ENCODE peak calls at places on chromosomes 2 and 18, in ten cellular contexts. X is GM18507, G is body of pancreas, F is frontal cortex, Y is GM12865, S is stomach, D is amniotic epithelial cell, W is PC-9, C is SW480, I is NCI-H1092 treated with DMSO at 0.1 percent for 48 hours. H is an unnamed sample.

GRCh38 chr18:58305792-58306191 is 261.8 kb downstream of the NEDD4L start:
- DNase-seq in X (no peak), G (no peak), F (no peak), Y (no peak), S (no peak), D (no peak), W (no peak), C (no peak), I (no peak), H (no peak)

GRCh38 chr2:112633708-112634107 is 12.0 kb upstream of the SLC20A1 start:
- DNase-seq in X (no peak), G (no peak), F (no peak), Y (no peak), S (no peak), D (no peak), W (no peak), C (no peak), I (no peak), H (no peak)

GRCh38 chr2:26086155-26086634 is 52.3 kb downstream of the RAB10 start:
- DNase-seq in X (no peak), G (no peak), F (no peak), Y (peak), S (no peak), D (peak), W (no peak), C (peak), I (no peak), H (no peak)

GRCh38 chr2:235135990-235136561 is 184.3 kb downstream of the SH3BP4 start:
- DNase-seq in X (no peak), G (peak), F (peak), Y (peak), S (peak), D (peak), W (peak), C (peak), I (peak), H (peak)

GRCh38 chr2:90209806-90210205 is 1518.3 kb downstream of the RPIA start:
- DNase-seq in X (no peak), G (no peak), F (no peak), Y (no peak), S (no peak), D (no peak), W (no peak), C (no peak), I (no peak), H (no peak)

GRCh38 chr2:215365184-215365658 is 53.4 kb downstream of the ATIC start:
- DNase-seq in X (no peak), G (no peak), F (no peak), Y (no peak), S (no peak), D (no peak), W (no peak), C (no peak), I (no peak), H (no peak)

GRCh38 chr2:102110596-102111334 is 31.8 kb upstream of the IL1R1 start:
- DNase-seq in X (no peak), G (no peak), F (no peak), Y (peak), S (no peak), D (peak), W (no peak), C (no peak), I (no peak), H (no peak)

GRCh38 chr2:113201496-113202304 is 27.9 kb downstream of the PSD4 start:
- DNase-seq in X (no peak), G (no peak), F (no peak), Y (no peak), S (no peak), D (no peak), W (no peak), C (peak), I (no peak), H (no peak)

GRCh38 chr2:231877533-231878456 is 48.4 kb downstream of the NPPC start:
- DNase-seq in X (no peak), G (peak), F (no peak), Y (no peak), S (no peak), D (no peak), W (peak), C (no peak), I (no peak), H (no peak)

GRCh38 chr2:11379558-11379957 is 35.1 kb upstream of the ROCK2 start:
- DNase-seq in X (no peak), G (no peak), F (no peak), Y (no peak), S (no peak), D (peak), W (no peak), C (no peak), I (no peak), H (no peak)

GRCh38 chr2:120828066-120828465 is 92.4 kb downstream of the GLI2 start:
- DNase-seq in X (no peak), G (no peak), F (no peak), Y (no peak), S (no peak), D (no peak), W (no peak), C (no peak), I (no peak), H (no peak)

GRCh38 chr2:174835797-174836255 is 71.6 kb upstream of the CHRNA1 start:
- DNase-seq in X (no peak), G (no peak), F (no peak), Y (peak), S (no peak), D (peak), W (peak), C (no peak), I (no peak), H (no peak)

GRCh38 chr2:145812163-145812554 is 1292.2 kb upstream of the ZEB2 start:
- DNase-seq in X (no peak), G (no peak), F (no peak), Y (no peak), S (no peak), D (peak), W (no peak), C (no peak), I (no peak), H (no peak)

GRCh38 chr2:20104900-20105545 is 53.6 kb upstream of the LAPTM4A start:
- DNase-seq in X (no peak), G (no peak), F (no peak), Y (no peak), S (peak), D (no peak), W (no peak), C (no peak), I (no peak), H (peak)

GRCh38 chr2:6580982-6581381 is 284.7 kb downstream of the CMPK2 start:
- DNase-seq in X (no peak), G (no peak), F (no peak), Y (peak), S (no peak), D (peak), W (no peak), C (no peak), I (no peak), H (no peak)

GRCh38 chr2:74042606-74043005 is 57.9 kb downstream of the TET3 start:
- DNase-seq in X (no peak), G (no peak), F (no peak), Y (no peak), S (no peak), D (no peak), W (no peak), C (no peak), I (no peak), H (no peak)

GRCh38 chr2:121888189-121888557 is 132.7 kb downstream of the TSN start:
- DNase-seq in X (peak), G (no peak), F (no peak), Y (peak), S (no peak), D (no peak), W (no peak), C (no peak), I (no peak), H (no peak)

GRCh38 chr2:56195563-56195962 is 11.8 kb downstream of the CCDC85A start:
- DNase-seq in X (no peak), G (no peak), F (no peak), Y (no peak), S (no peak), D (peak), W (no peak), C (no peak), I (no peak), H (no peak)

GRCh38 chr2:144261966-144262365 is 258.0 kb downstream of the ZEB2 start:
- DNase-seq in X (no peak), G (no peak), F (no peak), Y (no peak), S (no peak), D (no peak), W (no peak), C (no peak), I (no peak), H (no peak)

GRCh38 chr2:60309326-60309725 is 244.1 kb downstream of the BCL11A start:
- DNase-seq in X (no peak), G (no peak), F (no peak), Y (no peak), S (no peak), D (no peak), W (no peak), C (peak), I (no peak), H (no peak)

GRCh38 chr2:128300151-128300550 is 18.5 kb downstream of the HS6ST1 start:
- DNase-seq in X (no peak), G (no peak), F (no peak), Y (no peak), S (no peak), D (no peak), W (no peak), C (no peak), I (no peak), H (no peak)

GRCh38 chr2:202831241-202831997 is 40.1 kb downstream of the ICA1L start:
- DNase-seq in X (peak), G (peak), F (peak), Y (peak), S (peak), D (peak), W (peak), C (peak), I (peak), H (peak)

GRCh38 chr2:61722311-61722710 is 131.5 kb downstream of the FAM161A start:
- DNase-seq in X (no peak), G (no peak), F (no peak), Y (no peak), S (no peak), D (no peak), W (no peak), C (no peak), I (no peak), H (no peak)

GRCh38 chr2:202718614-202719013 is 83.8 kb downstream of the FAM117B start:
- DNase-seq in X (no peak), G (no peak), F (no peak), Y (no peak), S (no peak), D (peak), W (no peak), C (peak), I (no peak), H (no peak)

GRCh38 chr2:227880460-227880859 is 9.0 kb downstream of the DAW1 start:
- DNase-seq in X (no peak), G (no peak), F (no peak), Y (no peak), S (no peak), D (peak), W (no peak), C (no peak), I (no peak), H (no peak)

GRCh38 chr2:119252186-119253113 is 28.8 kb downstream of the STEAP3 start:
- DNase-seq in X (no peak), G (no peak), F (no peak), Y (no peak), S (no peak), D (peak), W (peak), C (peak), I (no peak), H (no peak)

GRCh38 chr2:213065583-213066444 is 85.6 kb downstream of the IKZF2 start:
- DNase-seq in X (no peak), G (peak), F (no peak), Y (peak), S (peak), D (peak), W (no peak), C (no peak), I (peak), H (no peak)

GRCh38 chr2:211127501-211127900 is 571.1 kb downstream of the CPS1 start:
- DNase-seq in X (no peak), G (no peak), F (no peak), Y (no peak), S (no peak), D (peak), W (no peak), C (no peak), I (no peak), H (no peak)

GRCh38 chr2:240350696-240351087 is 84.8 kb upstream of the GPC1 start:
- DNase-seq in X (no peak), G (no peak), F (no peak), Y (no peak), S (no peak), D (no peak), W (no peak), C (no peak), I (no peak), H (no peak)

GRCh38 chr2:160402997-160403979 is 90.3 kb downstream of the RBMS1 start:
- DNase-seq in X (no peak), G (no peak), F (no peak), Y (no peak), S (no peak), D (peak), W (no peak), C (peak), I (no peak), H (no peak)

GRCh38 chr2:71798266-71799012 is 345.1 kb downstream of the DYSF start:
- DNase-seq in X (peak), G (peak), F (peak), Y (peak), S (no peak), D (no peak), W (no peak), C (peak), I (no peak), H (no peak)

GRCh38 chr2:54479422-54479821 is 23.3 kb downstream of the SPTBN1 start:
- DNase-seq in X (no peak), G (no peak), F (no peak), Y (no peak), S (no peak), D (peak), W (no peak), C (no peak), I (no peak), H (no peak)

GRCh38 chr2:168244318-168244717 is 3.1 kb downstream of the STK39 start:
- DNase-seq in X (no peak), G (peak), F (no peak), Y (peak), S (peak), D (no peak), W (no peak), C (peak), I (peak), H (peak)

GRCh38 chr2:61210332-61210981 is 48.5 kb downstream of the C2orf74 start:
- DNase-seq in X (no peak), G (no peak), F (no peak), Y (no peak), S (no peak), D (peak), W (no peak), C (no peak), I (no peak), H (no peak)

GRCh38 chr2:166314022-166314759 is 61.6 kb downstream of the SCN9A start:
- DNase-seq in X (no peak), G (no peak), F (no peak), Y (no peak), S (no peak), D (peak), W (no peak), C (no peak), I (no peak), H (no peak)

GRCh38 chr2:72994991-72995380 is 76.5 kb downstream of the SFXN5 start:
- DNase-seq in X (no peak), G (no peak), F (no peak), Y (no peak), S (no peak), D (no peak), W (no peak), C (no peak), I (no peak), H (no peak)